ENCODE peak calls at places on chromosomes 6 and 20, in seven cellular contexts. M is heart right ventricle; N is IMR-90; K is heart left ventricle; A is H9; E is aorta; Z is CD4-positive, CD25-positive, alpha-beta regulatory T cell. O is an unnamed sample. For H3K4me1, the result is how much of the 10 kb centered on the place peaks cover.

GRCh38 chr6:169592558-169592957 is 109.3 kb downstream of the WDR27 start:
- DNase-seq in M (no peak), N (peak), K (no peak), A (no peak), E (no peak), Z (no peak), O (no peak)

GRCh38 chr6:11732036-11732545 is 46.5 kb downstream of the ADTRP start:
- DNase-seq in M (peak), N (peak), K (peak), A (no peak), E (peak), Z (peak), O (peak)

GRCh38 chr6:80618953-80619352 is 512.5 kb downstream of the BCKDHB start:
- DNase-seq in M (no peak), N (peak), K (no peak), A (no peak), E (no peak), Z (no peak), O (no peak)

GRCh38 chr20:13021205-13021970 is 12.6 kb downstream of the SPTLC3 start:
- DNase-seq in M (no peak), N (no peak), K (no peak), A (no peak), E (no peak), Z (no peak), O (no peak)

GRCh38 chr6:148491638-148492210 is 149.1 kb downstream of the SASH1 start:
- DNase-seq in M (no peak), N (peak), K (no peak), A (no peak), E (no peak), Z (no peak), O (no peak)

GRCh38 chr20:17961600-17961965 is 7.0 kb downstream of the SNX5 start:
- DNase-seq in M (no peak), N (peak), K (no peak), A (no peak), E (no peak), Z (no peak), O (no peak)

GRCh38 chr6:170099387-170099786 is 191.5 kb downstream of the DLL1 start:
- DNase-seq in M (peak), N (no peak), K (no peak), A (no peak), E (peak), Z (no peak), O (peak)

GRCh38 chr6:38713812-38714211 is 1.3 kb upstream of the DNAH8 start:
- DNase-seq in M (no peak), N (no peak), K (no peak), A (no peak), E (no peak), Z (peak), O (no peak)

DNA sequence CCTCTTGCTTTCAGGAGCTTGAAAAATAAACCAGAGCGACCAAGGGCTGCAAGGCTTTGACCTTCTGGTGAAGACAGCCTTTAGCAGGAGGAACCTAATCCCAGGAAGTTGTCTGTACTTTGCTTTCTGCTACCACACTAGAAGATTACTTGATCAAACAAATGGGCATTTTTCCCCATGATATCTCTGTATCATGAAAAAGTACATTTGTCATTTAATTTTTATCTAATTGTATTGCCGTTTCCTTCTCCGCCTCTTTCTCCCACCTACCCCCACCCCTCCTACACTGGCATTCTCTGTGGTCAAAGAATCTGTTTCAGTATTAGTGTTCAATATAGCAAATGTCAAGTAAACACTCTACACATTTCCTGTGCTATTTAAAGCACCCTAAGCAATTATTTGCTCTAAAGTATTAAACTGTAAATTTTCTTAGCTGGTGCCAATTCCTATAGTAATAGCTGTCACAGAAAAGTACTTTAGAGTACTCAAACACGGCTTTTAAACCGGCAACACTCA is 29.7 kb downstream of the ATXN1 start:
- DNase-seq in M (no peak), N (no peak), K (no peak), A (no peak), E (no peak), Z (peak), O (no peak)
- H3K4me1 ChIP-seq in M (under half), N (under half), K (half or more), A (under half), E (under half), Z (under half), O (under half)

GRCh38 chr20:21512634-21513180 is 1.2 kb downstream of the NKX2-2 start:
- DNase-seq in M (no peak), N (no peak), K (no peak), A (no peak), E (no peak), Z (no peak), O (no peak)
- H3K4me1 ChIP-seq in M (under half), N (under half), K (half or more), A (under half), E (under half), Z (half or more), O (under half)

GRCh38 chr6:25175656-25176055 is 103.5 kb upstream of the CARMIL1 start:
- DNase-seq in M (no peak), N (no peak), K (no peak), A (no peak), E (no peak), Z (no peak), O (no peak)
- H3K4me1 ChIP-seq in M (under half), N (under half), K (half or more), A (under half), E (under half), Z (under half), O (under half)

GRCh38 chr6:76584121-76584520 is 511.7 kb upstream of the IMPG1 start:
- DNase-seq in M (no peak), N (no peak), K (no peak), A (no peak), E (no peak), Z (no peak), O (no peak)
- H3K4me1 ChIP-seq in M (under half), N (under half), K (under half), A (under half), E (under half), Z (under half), O (under half)

GRCh38 chr6:56838965-56839364 is 115.9 kb upstream of the BEND6 start:
- DNase-seq in M (no peak), N (no peak), K (no peak), A (no peak), E (no peak), Z (no peak), O (no peak)
- H3K4me1 ChIP-seq in M (under half), N (under half), K (under half), A (under half), E (under half), Z (under half), O (under half)

GRCh38 chr20:51563597-51564332 is 21.2 kb upstream of the NFATC2 start:
- DNase-seq in M (peak), N (peak), K (peak), A (peak), E (peak), Z (no peak), O (peak)

GRCh38 chr20:51562334-51563140 is 20.0 kb upstream of the NFATC2 start:
- DNase-seq in M (peak), N (peak), K (peak), A (peak), E (peak), Z (no peak), O (peak)

GRCh38 chr20:51565298-51565697 is 22.8 kb upstream of the NFATC2 start:
- DNase-seq in M (no peak), N (no peak), K (no peak), A (no peak), E (no peak), Z (no peak), O (no peak)

GRCh38 chr20:51562027-51562333 is 19.5 kb upstream of the NFATC2 start:
- DNase-seq in M (no peak), N (peak), K (no peak), A (no peak), E (no peak), Z (no peak), O (peak)

DNA sequence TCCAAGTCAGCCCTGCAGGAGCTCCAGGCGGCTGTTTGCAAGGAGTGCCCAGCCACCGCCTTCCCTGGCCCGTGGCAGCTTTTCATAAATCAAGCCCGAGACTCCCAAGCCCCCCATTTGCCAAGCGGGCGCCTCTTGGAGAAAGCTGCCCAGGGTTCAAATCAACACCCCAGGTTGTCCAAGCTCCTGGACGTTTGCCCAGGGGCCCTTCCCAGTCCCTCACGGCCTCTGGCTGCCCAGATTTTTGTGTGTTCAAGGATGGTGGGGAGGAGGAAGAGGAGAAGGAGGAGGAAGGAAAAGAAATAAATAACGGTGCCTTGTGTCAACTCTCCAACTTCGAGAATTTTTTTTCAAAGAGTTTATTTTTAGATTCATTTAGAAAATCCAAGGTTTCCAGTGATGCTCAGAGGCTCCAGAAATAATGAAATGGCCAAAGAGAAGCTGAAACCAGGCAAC is 20.6 kb upstream of the NFATC2 start:
- DNase-seq in M (no peak), N (no peak), K (no peak), A (no peak), E (no peak), Z (no peak), O (no peak)
- H3K4me1 ChIP-seq in M (under half), N (under half), K (under half), A (under half), E (under half), Z (under half), O (under half)

GRCh38 chr20:3902041-3902440 is 12.9 kb downstream of the PANK2 start:
- DNase-seq in M (no peak), N (no peak), K (no peak), A (no peak), E (no peak), Z (no peak), O (no peak)
- H3K4me1 ChIP-seq in M (under half), N (under half), K (half or more), A (under half), E (under half), Z (half or more), O (half or more)